ENCODE peak calls at places on chromosomes 12 and 14, in four cellular contexts. J is A673, N is upper lobe of left lung, Q is GM10248. C is an unnamed sample.
A peak's percentile ranks its signal among the peaks of the same experiment; 100 is the strongest.

GRCh38 chr12:65695077-65695865 is 129.0 kb upstream of the HMGA2 start:
- DNase-seq in Q (no peak), N (no peak), J (peak; percentile 4), C (no peak)

GRCh38 chr14:30826070-30826469 is 48.3 kb upstream of the COCH start:
- DNase-seq in Q (no peak), N (no peak), J (no peak), C (no peak)

GRCh38 chr12:107415066-107415465 is 270.5 kb upstream of the PWP1 start:
- DNase-seq in J (no peak), Q (no peak), N (no peak), C (no peak)

GRCh38 chr14:98906123-98906995 is 365.6 kb downstream of the BCL11B start:
- DNase-seq in N (no peak), Q (no peak), J (peak; percentile 26), C (no peak)

GRCh38 chr12:76028649-76029277 is 2.8 kb downstream of the PHLDA1 start:
- DNase-seq in Q (no peak), N (no peak), J (no peak), C (no peak)

GRCh38 chr12:92021665-92022033 is 124.0 kb downstream of the BTG1 start:
- DNase-seq in N (no peak), Q (no peak), J (no peak), C (no peak)

GRCh38 chr12:2390133-2390532 is 337.3 kb downstream of the CACNA1C start:
- DNase-seq in J (no peak), N (no peak), Q (no peak), C (no peak)

GRCh38 chr14:24032727-24033418 is 18.9 kb upstream of the CARMIL3 start:
- DNase-seq in N (no peak), J (no peak), Q (no peak), C (no peak)

GRCh38 chr14:102195446-102195845 is 55.7 kb downstream of the WDR20 start:
- DNase-seq in J (no peak), N (no peak), Q (no peak), C (no peak)

GRCh38 chr12:58877243-58877743 is 43.0 kb downstream of the LRIG3 start:
- DNase-seq in Q (no peak), J (no peak), N (no peak), C (no peak)

GRCh38 chr14:101458536-101459391 is 102.5 kb upstream of the DIO3 start:
- DNase-seq in N (peak; percentile 82), J (peak; percentile 19), Q (no peak), C (no peak)

GRCh38 chr12:130863298-130863697 is 8.6 kb upstream of the RAN start:
- DNase-seq in N (no peak), Q (no peak), J (no peak), C (no peak)

GRCh38 chr12:106865685-106866084 is 90.0 kb upstream of the TMEM263 start:
- DNase-seq in J (no peak), Q (no peak), N (no peak), C (no peak)

GRCh38 chr12:58629376-58629775 is 290.9 kb downstream of the LRIG3 start:
- DNase-seq in J (no peak), Q (no peak), N (no peak), C (no peak)

GRCh38 chr14:77044776-77045569 is 16.5 kb upstream of the IRF2BPL start:
- DNase-seq in Q (no peak), J (no peak), N (no peak), C (no peak)

GRCh38 chr12:108430926-108431325 is 84.2 kb upstream of the FICD start:
- DNase-seq in N (no peak), Q (no peak), J (no peak), C (no peak)

GRCh38 chr12:28378749-28379148 is 188.5 kb downstream of the CCDC91 start:
- DNase-seq in Q (no peak), N (no peak), J (no peak), C (no peak)

GRCh38 chr12:32272465-32272864 is 126.9 kb upstream of the FGD4 start:
- DNase-seq in Q (no peak), J (no peak), N (no peak), C (no peak)

GRCh38 chr12:57046947-57047890 is 2.7 kb downstream of the MYO1A start:
- DNase-seq in N (no peak), J (no peak), Q (no peak), C (no peak)

GRCh38 chr14:30195946-30196345 is 268.3 kb upstream of the PRKD1 start:
- DNase-seq in J (peak; percentile 5), N (no peak), Q (no peak), C (no peak)

GRCh38 chr14:22536853-22537338 is 52.1 kb downstream of the DAD1 start:
- DNase-seq in N (no peak), Q (peak; percentile 77), J (peak; percentile 92), C (no peak)

GRCh38 chr14:53493895-53494294 is 340.8 kb upstream of the DDHD1 start:
- DNase-seq in Q (no peak), N (no peak), J (no peak), C (no peak)

GRCh38 chr14:52391866-52392600 is 77.9 kb downstream of the PTGER2 start:
- DNase-seq in N (no peak), J (no peak), Q (no peak), C (no peak)

DNA sequence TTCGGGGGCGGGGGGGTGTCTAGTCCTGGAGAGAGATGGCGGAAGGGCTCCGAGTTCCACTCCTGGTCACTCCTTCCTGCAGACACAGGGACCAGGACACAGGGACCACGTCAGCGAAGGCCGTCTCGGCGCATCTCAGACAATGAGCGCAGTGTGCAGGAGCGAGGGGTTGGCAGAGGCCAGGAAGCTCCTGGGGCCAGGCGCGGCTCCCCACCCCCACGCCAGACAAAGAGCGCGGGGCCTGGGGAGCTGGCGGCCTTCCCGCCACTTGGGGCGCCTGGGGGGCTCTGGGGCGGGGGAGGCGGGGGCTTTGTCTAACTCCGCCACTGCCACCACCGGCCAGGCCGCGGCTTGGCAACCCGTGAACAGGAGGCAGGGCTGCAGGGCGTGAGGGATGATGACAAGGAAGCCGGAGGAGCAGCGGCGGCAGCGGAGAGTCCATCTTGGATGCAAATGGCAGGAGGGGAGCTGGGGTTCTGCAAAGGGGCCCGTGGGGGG is 2.2 kb downstream of the CDK2AP1 start:
- DNase-seq in J (peak; percentile 76), Q (peak; percentile 60), N (peak; percentile 90), C (peak; percentile 87)
- TF ChIP-seq CTCF in J (peak; percentile 20), Q (no peak), N (peak; percentile 20), C (peak; percentile 51)

DNA sequence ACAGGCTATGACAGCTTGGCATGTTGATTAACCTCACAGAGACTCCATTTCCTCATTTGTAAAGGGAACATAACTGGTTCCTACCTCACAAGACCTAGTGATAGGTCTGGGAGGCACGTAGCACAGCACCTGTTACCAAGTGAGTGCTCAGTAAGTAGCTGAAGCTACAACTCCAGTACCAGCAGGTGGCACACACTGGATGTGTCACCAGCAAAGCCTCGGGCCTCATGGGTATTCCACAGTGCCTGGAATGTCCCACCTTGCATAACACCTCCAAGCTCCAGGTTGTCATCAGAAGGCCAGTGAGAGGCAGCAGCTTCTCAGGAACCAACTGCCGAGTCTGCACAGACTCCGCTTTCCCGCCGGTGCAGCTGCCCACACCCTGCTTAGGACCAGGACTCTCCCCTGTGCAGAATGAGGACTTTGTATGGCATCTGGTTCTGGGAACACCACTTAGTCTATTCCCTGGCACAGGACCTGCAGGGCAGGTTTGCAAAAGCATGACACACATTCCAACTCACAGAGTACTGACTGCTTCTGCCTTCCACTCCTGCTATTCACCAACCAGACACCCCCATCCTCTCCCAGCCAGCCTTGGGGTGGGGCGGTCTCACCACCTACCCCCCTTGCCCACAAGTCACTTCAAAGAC is 4.2 kb downstream of the VDR start:
- DNase-seq in Q (peak; percentile 26), N (no peak), J (no peak), C (no peak)
- TF ChIP-seq CTCF in Q (no peak), N (no peak), J (peak; percentile 22), C (no peak)

GRCh38 chr12:19992311-19992710 is 376.0 kb upstream of the PDE3A start:
- DNase-seq in J (no peak), N (no peak), Q (no peak), C (no peak)

GRCh38 chr12:19998968-19999792 is 369.2 kb upstream of the PDE3A start:
- DNase-seq in Q (no peak), J (no peak), N (no peak), C (no peak)

GRCh38 chr12:19997996-19998395 is 370.3 kb upstream of the PDE3A start:
- DNase-seq in N (no peak), Q (no peak), J (no peak), C (no peak)

GRCh38 chr12:19999793-20000138 is 368.6 kb upstream of the PDE3A start:
- DNase-seq in Q (no peak), N (no peak), J (no peak), C (no peak)

GRCh38 chr12:19994970-19995369 is 373.4 kb upstream of the PDE3A start:
- DNase-seq in J (no peak), Q (no peak), N (no peak), C (no peak)
- TF ChIP-seq CTCF in J (peak; percentile 27), Q (no peak), N (no peak), C (peak; percentile 30)

GRCh38 chr12:90945070-90945649 is 9.8 kb downstream of the CCER1 start:
- DNase-seq in N (no peak), J (peak; percentile 65), Q (peak; percentile 26), C (no peak)
- TF ChIP-seq CTCF in N (peak; percentile 12), J (peak; percentile 75), Q (peak; percentile 42), C (peak; percentile 79)

GRCh38 chr14:100192672-100193416 is 33.4 kb upstream of the DEGS2 start:
- DNase-seq in J (peak; percentile 99), Q (peak; percentile 100), N (peak; percentile 99), C (peak; percentile 100)

GRCh38 chr14:100190126-100190525 is 30.7 kb upstream of the DEGS2 start:
- DNase-seq in J (no peak), N (no peak), Q (no peak), C (no peak)

GRCh38 chr14:100193417-100194357 is 34.2 kb upstream of the DEGS2 start:
- DNase-seq in Q (peak; percentile 45), N (no peak), J (no peak), C (no peak)

GRCh38 chr14:100192250-100192671 is 32.8 kb upstream of the DEGS2 start:
- DNase-seq in N (peak; percentile 77), J (no peak), Q (no peak), C (no peak)

DNA sequence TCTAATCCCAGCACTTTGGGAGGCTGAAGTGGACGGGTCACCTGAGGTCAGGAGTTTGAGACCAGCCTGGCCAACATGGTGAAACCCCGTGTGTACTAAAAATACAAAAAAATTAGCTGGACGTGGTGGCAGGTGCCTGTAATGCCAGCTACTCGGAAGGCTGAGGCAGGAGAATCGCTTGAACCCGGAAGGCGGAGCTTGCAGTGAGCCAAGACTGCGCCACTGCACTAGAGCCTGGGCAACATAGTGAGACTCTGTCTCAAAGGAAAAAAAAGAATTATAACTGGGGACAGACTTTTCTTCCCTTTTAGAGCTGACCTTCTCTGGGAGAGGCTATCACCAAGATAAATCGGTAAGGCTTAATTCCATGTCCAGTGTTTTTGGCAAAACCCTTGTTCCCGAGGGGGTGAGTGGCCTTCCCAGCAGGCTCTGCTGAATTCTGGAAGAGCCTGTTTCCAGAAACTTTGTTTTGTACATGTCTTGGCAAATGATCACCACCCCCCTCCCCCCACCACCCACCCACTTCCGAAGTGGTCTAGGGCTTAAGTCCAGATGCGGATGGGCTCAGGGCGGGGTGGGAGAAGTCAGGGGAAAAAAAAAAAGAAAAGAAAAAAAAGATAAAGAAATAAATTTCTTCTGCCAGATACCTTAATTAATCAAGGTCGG is 32.3 kb upstream of the DEGS2 start:
- DNase-seq in J (no peak), N (no peak), Q (no peak), C (no peak)
- TF ChIP-seq CTCF in J (no peak), N (no peak), Q (no peak), C (no peak)

GRCh38 chr14:38959021-38959420 is 144.0 kb downstream of the SEC23A start:
- DNase-seq in J (no peak), Q (no peak), N (no peak), C (no peak)
- TF ChIP-seq CTCF in J (no peak), Q (no peak), N (no peak), C (no peak)